ENCODE peak calls at places on chromosomes 4 and X, in six cellular contexts. One of them, this sample, is unnamed.

GRCh38 chr4:147198411-147199051 is 252.9 kb upstream of the TTC29 start:
- DNase-seq in progenitor cell of endocrine pancreas: no peak
- DNase-seq in HCT116: no peak
- DNase-seq in heart right ventricle: no peak
- DNase-seq in ovary: no peak
- DNase-seq in psoas muscle: no peak
- DNase-seq in this sample: no peak

GRCh38 chr4:145618210-145618911 is 824 bp upstream of the MMAA start:
- DNase-seq in progenitor cell of endocrine pancreas: no peak
- DNase-seq in HCT116: no peak
- DNase-seq in heart right ventricle: peak
- DNase-seq in ovary: peak
- DNase-seq in psoas muscle: peak
- DNase-seq in this sample: no peak

GRCh38 chr4:151664289-151664688 is 96.5 kb downstream of the GATB start:
- DNase-seq in progenitor cell of endocrine pancreas: no peak
- DNase-seq in HCT116: no peak
- DNase-seq in heart right ventricle: no peak
- DNase-seq in ovary: no peak
- DNase-seq in psoas muscle: no peak
- DNase-seq in this sample: no peak

GRCh38 chr4:71303850-71304249 is 35.0 kb upstream of the SLC4A4 start:
- DNase-seq in progenitor cell of endocrine pancreas: no peak
- DNase-seq in HCT116: no peak
- DNase-seq in heart right ventricle: no peak
- DNase-seq in ovary: no peak
- DNase-seq in psoas muscle: no peak
- DNase-seq in this sample: no peak

GRCh38 chrX:37763400-37763799 is 16.5 kb upstream of the CYBB start:
- DNase-seq in progenitor cell of endocrine pancreas: no peak
- DNase-seq in HCT116: no peak
- DNase-seq in heart right ventricle: no peak
- DNase-seq in ovary: no peak
- DNase-seq in psoas muscle: no peak
- DNase-seq in this sample: no peak

GRCh38 chr4:38930199-38930598 is 62.6 kb downstream of the FAM114A1 start:
- DNase-seq in progenitor cell of endocrine pancreas: no peak
- DNase-seq in HCT116: no peak
- DNase-seq in heart right ventricle: no peak
- DNase-seq in ovary: no peak
- DNase-seq in psoas muscle: no peak
- DNase-seq in this sample: no peak

GRCh38 chrX:119647552-119648420 is 41.6 kb upstream of the NKRF start:
- DNase-seq in progenitor cell of endocrine pancreas: no peak
- DNase-seq in HCT116: no peak
- DNase-seq in heart right ventricle: no peak
- DNase-seq in ovary: no peak
- DNase-seq in psoas muscle: no peak
- DNase-seq in this sample: no peak

GRCh38 chr4:181909368-181909767 is 333.8 kb upstream of the TENM3 start:
- DNase-seq in progenitor cell of endocrine pancreas: no peak
- DNase-seq in HCT116: no peak
- DNase-seq in heart right ventricle: no peak
- DNase-seq in ovary: no peak
- DNase-seq in psoas muscle: no peak
- DNase-seq in this sample: no peak

GRCh38 chrX:152149648-152150047 is 11.3 kb upstream of the MAGEA10 start:
- DNase-seq in progenitor cell of endocrine pancreas: no peak
- DNase-seq in HCT116: no peak
- DNase-seq in heart right ventricle: no peak
- DNase-seq in ovary: no peak
- DNase-seq in psoas muscle: no peak
- DNase-seq in this sample: no peak

GRCh38 chrX:124028177-124028576 is 66.7 kb downstream of the STAG2 start:
- DNase-seq in progenitor cell of endocrine pancreas: no peak
- DNase-seq in HCT116: no peak
- DNase-seq in heart right ventricle: no peak
- DNase-seq in ovary: no peak
- DNase-seq in psoas muscle: no peak
- DNase-seq in this sample: no peak

GRCh38 chrX:118675336-118675965 is 52.0 kb upstream of the IL13RA1 start:
- DNase-seq in progenitor cell of endocrine pancreas: no peak
- DNase-seq in HCT116: no peak
- DNase-seq in heart right ventricle: no peak
- DNase-seq in ovary: no peak
- DNase-seq in psoas muscle: no peak
- DNase-seq in this sample: no peak

DNA sequence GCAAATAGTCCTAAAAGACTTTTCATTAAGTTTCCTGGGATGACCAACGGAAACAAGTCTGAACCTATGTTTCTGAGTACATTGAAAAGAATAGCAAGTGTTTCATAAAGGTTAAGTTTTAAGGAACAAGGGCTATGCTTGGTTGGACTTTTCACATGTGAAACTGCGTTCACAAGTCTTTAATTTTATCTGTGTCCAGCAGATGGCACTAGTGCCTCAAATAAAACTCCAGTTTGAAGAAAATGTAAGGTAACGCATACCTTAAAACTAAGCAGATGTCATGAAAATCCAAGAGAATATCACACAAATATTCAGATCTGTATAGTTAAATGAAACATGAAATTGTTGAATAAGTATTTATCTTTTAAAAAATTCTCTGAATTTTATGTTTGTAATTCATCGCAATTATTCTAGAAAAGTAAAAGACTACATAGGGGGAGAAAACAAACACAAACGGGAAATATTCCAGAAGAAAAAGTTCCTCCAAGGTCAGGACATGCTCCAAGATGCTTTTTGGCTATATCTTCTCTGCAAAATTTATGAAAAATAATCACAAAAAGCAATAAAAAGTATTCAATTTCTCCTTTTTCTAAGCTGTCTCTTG is 89.6 kb upstream of the MAD2L1 start:
- DNase-seq in progenitor cell of endocrine pancreas: peak
- DNase-seq in HCT116: peak
- DNase-seq in heart right ventricle: no peak
- DNase-seq in ovary: no peak
- DNase-seq in psoas muscle: no peak
- DNase-seq in this sample: no peak
- TF ChIP-seq CTCF in progenitor cell of endocrine pancreas: peak
- TF ChIP-seq CTCF in HCT116: peak
- TF ChIP-seq CTCF in heart right ventricle: peak
- TF ChIP-seq CTCF in ovary: peak
- TF ChIP-seq CTCF in psoas muscle: peak
- TF ChIP-seq CTCF in this sample: peak

GRCh38 chr4:99755223-99755944 is 61.2 kb upstream of the DAPP1 start:
- DNase-seq in progenitor cell of endocrine pancreas: no peak
- DNase-seq in HCT116: no peak
- DNase-seq in heart right ventricle: no peak
- DNase-seq in ovary: no peak
- DNase-seq in psoas muscle: no peak
- DNase-seq in this sample: no peak
- TF ChIP-seq CTCF in progenitor cell of endocrine pancreas: no peak
- TF ChIP-seq CTCF in HCT116: no peak
- TF ChIP-seq CTCF in heart right ventricle: no peak
- TF ChIP-seq CTCF in ovary: no peak
- TF ChIP-seq CTCF in psoas muscle: no peak
- TF ChIP-seq CTCF in this sample: no peak

GRCh38 chr4:7042697-7043464 is at the start of gene TADA2B:
- DNase-seq in progenitor cell of endocrine pancreas: peak
- DNase-seq in HCT116: peak
- DNase-seq in heart right ventricle: peak
- DNase-seq in ovary: peak
- DNase-seq in psoas muscle: peak
- DNase-seq in this sample: peak
- TF ChIP-seq CTCF in progenitor cell of endocrine pancreas: peak
- TF ChIP-seq CTCF in HCT116: no peak
- TF ChIP-seq CTCF in heart right ventricle: peak
- TF ChIP-seq CTCF in ovary: peak
- TF ChIP-seq CTCF in psoas muscle: peak
- TF ChIP-seq CTCF in this sample: peak

DNA sequence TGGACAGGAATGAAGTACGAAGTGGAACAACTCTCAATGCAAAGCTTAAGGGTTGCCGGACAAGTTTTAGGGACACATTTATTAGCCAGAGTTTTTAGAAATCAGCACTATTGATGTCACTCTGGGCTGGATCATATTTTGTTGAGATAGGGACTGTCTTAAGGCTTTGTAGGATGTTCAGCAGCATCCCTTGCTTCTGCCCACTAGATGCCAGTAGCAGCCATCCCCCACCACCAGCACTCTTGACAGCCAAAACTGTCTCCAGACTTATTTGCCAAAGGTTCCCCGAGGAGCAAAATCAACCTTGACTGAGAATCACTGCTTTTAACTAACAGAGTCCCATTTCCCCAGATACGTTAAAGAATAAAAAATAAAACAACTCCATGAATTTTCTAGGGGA is 1497.3 kb downstream of the STIM2 start:
- DNase-seq in progenitor cell of endocrine pancreas: no peak
- DNase-seq in HCT116: peak
- DNase-seq in heart right ventricle: no peak
- DNase-seq in ovary: no peak
- DNase-seq in psoas muscle: no peak
- DNase-seq in this sample: no peak
- TF ChIP-seq CTCF in progenitor cell of endocrine pancreas: no peak
- TF ChIP-seq CTCF in HCT116: no peak
- TF ChIP-seq CTCF in heart right ventricle: peak
- TF ChIP-seq CTCF in ovary: no peak
- TF ChIP-seq CTCF in psoas muscle: no peak
- TF ChIP-seq CTCF in this sample: peak

DNA sequence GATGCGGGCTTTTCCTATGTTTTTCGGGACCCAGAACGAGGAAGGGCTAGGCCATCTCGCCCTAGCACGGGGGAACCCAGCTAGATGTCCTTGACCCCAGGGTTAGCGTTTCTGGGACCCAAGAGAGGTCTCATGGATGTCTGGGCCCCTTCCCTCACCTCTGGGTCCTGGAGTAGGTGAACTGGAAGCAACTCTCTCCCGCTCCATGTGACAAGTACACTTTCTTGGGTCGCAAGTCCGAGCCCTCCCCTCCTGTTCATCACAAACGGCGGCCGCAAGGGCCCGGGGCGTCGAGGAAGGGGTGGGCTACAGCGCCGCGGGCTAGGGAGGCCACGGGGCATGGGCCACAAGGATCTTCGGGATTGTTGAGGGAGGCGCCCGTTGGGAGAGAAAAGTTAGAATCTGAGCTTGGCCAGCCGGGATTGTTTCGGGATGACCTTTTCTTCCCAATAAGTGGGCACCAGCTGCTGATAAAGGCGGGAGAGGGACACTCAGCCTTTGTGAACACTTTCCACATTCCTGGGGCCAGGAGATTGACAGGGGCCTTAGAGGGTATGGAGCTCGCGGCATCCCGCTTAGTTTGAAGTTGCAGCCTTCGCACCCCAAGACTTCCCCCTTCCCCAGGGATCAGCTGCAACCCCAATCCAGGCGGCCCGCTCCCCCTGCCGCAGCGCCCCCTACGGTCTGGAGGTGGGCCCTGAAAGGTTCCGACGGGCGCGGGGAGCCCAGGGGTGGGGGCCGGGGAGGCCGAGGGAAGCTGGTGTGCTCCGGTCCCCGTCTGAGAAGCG is 137.0 kb upstream of the ZIC3 start:
- DNase-seq in progenitor cell of endocrine pancreas: no peak
- DNase-seq in HCT116: no peak
- DNase-seq in heart right ventricle: no peak
- DNase-seq in ovary: no peak
- DNase-seq in psoas muscle: no peak
- DNase-seq in this sample: no peak
- TF ChIP-seq CTCF in progenitor cell of endocrine pancreas: peak
- TF ChIP-seq CTCF in HCT116: no peak
- TF ChIP-seq CTCF in heart right ventricle: no peak
- TF ChIP-seq CTCF in ovary: no peak
- TF ChIP-seq CTCF in psoas muscle: no peak
- TF ChIP-seq CTCF in this sample: no peak

GRCh38 chrX:50596056-50596455 is 125.4 kb upstream of the DGKK start:
- DNase-seq in progenitor cell of endocrine pancreas: no peak
- DNase-seq in HCT116: no peak
- DNase-seq in heart right ventricle: no peak
- DNase-seq in ovary: no peak
- DNase-seq in psoas muscle: no peak
- DNase-seq in this sample: no peak

GRCh38 chrX:50594788-50595187 is 124.2 kb upstream of the DGKK start:
- DNase-seq in progenitor cell of endocrine pancreas: no peak
- DNase-seq in HCT116: no peak
- DNase-seq in heart right ventricle: no peak
- DNase-seq in ovary: no peak
- DNase-seq in psoas muscle: no peak
- DNase-seq in this sample: no peak
- TF ChIP-seq CTCF in progenitor cell of endocrine pancreas: no peak
- TF ChIP-seq CTCF in HCT116: no peak
- TF ChIP-seq CTCF in heart right ventricle: no peak
- TF ChIP-seq CTCF in ovary: no peak
- TF ChIP-seq CTCF in psoas muscle: no peak
- TF ChIP-seq CTCF in this sample: no peak

DNA sequence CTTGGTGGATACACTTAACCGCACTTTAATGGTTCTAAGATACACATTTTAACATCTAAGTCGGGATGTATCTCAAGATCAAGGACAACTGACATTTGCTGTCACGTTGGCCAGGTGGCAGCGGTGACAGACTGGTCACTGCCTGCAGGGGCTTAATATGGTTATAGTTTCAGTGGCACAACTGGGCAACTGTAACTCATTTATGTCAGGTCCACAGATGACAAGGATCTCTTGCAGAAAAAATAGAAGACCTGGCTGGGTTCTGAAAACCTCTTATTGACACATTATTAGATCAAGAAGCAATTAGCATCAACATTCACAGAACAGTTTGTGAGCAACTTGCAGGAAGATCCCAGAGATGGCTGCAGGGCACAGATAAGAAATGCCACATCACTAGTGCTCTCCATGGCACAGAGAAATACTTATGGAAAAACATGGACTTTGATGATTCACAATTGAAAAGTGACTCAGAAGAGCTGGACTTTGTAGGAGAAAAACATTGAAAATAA is 99.6 kb upstream of the SORBS2 start:
- DNase-seq in progenitor cell of endocrine pancreas: no peak
- DNase-seq in HCT116: no peak
- DNase-seq in heart right ventricle: no peak
- DNase-seq in ovary: no peak
- DNase-seq in psoas muscle: no peak
- DNase-seq in this sample: no peak
- TF ChIP-seq CTCF in progenitor cell of endocrine pancreas: no peak
- TF ChIP-seq CTCF in HCT116: no peak
- TF ChIP-seq CTCF in heart right ventricle: no peak
- TF ChIP-seq CTCF in ovary: no peak
- TF ChIP-seq CTCF in psoas muscle: no peak
- TF ChIP-seq CTCF in this sample: no peak

GRCh38 chr4:141703497-141703896 is 67.1 kb downstream of the IL15 start:
- DNase-seq in progenitor cell of endocrine pancreas: no peak
- DNase-seq in HCT116: no peak
- DNase-seq in heart right ventricle: no peak
- DNase-seq in ovary: no peak
- DNase-seq in psoas muscle: no peak
- DNase-seq in this sample: no peak
- TF ChIP-seq CTCF in progenitor cell of endocrine pancreas: no peak
- TF ChIP-seq CTCF in HCT116: peak
- TF ChIP-seq CTCF in heart right ventricle: peak
- TF ChIP-seq CTCF in ovary: no peak
- TF ChIP-seq CTCF in psoas muscle: no peak
- TF ChIP-seq CTCF in this sample: no peak